ENCODE peak calls at places on chromosomes 4 and X, in eight cellular contexts. One of them, this sample, is unnamed.

GRCh38 chr4:82898322-82899243 is 2.0 kb upstream of the THAP9 start:
- DNase-seq in mesendoderm: peak; percentile 36
- DNase-seq in effector memory CD4-positive, alpha-beta T cell: no peak
- DNase-seq in HFF-Myc: no peak
- DNase-seq in AG10803: peak; percentile 94
- DNase-seq in IMR-90: peak; percentile 91
- DNase-seq in endodermal cell: no peak
- DNase-seq in upper lobe of right lung: no peak
- DNase-seq in this sample: peak; percentile 27

GRCh38 chr4:94595880-94596483 is 144.2 kb downstream of the PDLIM5 start:
- DNase-seq in mesendoderm: peak; percentile 57
- DNase-seq in effector memory CD4-positive, alpha-beta T cell: no peak
- DNase-seq in HFF-Myc: peak; percentile 38
- DNase-seq in AG10803: peak; percentile 70
- DNase-seq in IMR-90: peak; percentile 74
- DNase-seq in endodermal cell: no peak
- DNase-seq in upper lobe of right lung: no peak
- DNase-seq in this sample: no peak

GRCh38 chr4:2417196-2417764 is 1.2 kb downstream of the ZFYVE28 start:
- DNase-seq in mesendoderm: no peak
- DNase-seq in effector memory CD4-positive, alpha-beta T cell: no peak
- DNase-seq in HFF-Myc: no peak
- DNase-seq in AG10803: no peak
- DNase-seq in IMR-90: no peak
- DNase-seq in endodermal cell: peak; percentile 75
- DNase-seq in upper lobe of right lung: peak; percentile 68
- DNase-seq in this sample: no peak

GRCh38 chrX:101260435-101260834 is 30.7 kb downstream of the TAF7L start:
- DNase-seq in mesendoderm: peak; percentile 51
- DNase-seq in effector memory CD4-positive, alpha-beta T cell: no peak
- DNase-seq in HFF-Myc: no peak
- DNase-seq in AG10803: peak; percentile 0
- DNase-seq in IMR-90: no peak
- DNase-seq in endodermal cell: peak; percentile 49
- DNase-seq in upper lobe of right lung: no peak
- DNase-seq in this sample: no peak

GRCh38 chr4:163697121-163697520 is 202.6 kb downstream of the TMA16 start:
- DNase-seq in mesendoderm: no peak
- DNase-seq in effector memory CD4-positive, alpha-beta T cell: no peak
- DNase-seq in HFF-Myc: no peak
- DNase-seq in AG10803: no peak
- DNase-seq in IMR-90: peak; percentile 88
- DNase-seq in endodermal cell: no peak
- DNase-seq in upper lobe of right lung: no peak
- DNase-seq in this sample: no peak

GRCh38 chr4:107366016-107366415 is 329.9 kb upstream of the DKK2 start:
- DNase-seq in mesendoderm: no peak
- DNase-seq in effector memory CD4-positive, alpha-beta T cell: no peak
- DNase-seq in HFF-Myc: no peak
- DNase-seq in AG10803: peak; percentile 0
- DNase-seq in IMR-90: no peak
- DNase-seq in endodermal cell: no peak
- DNase-seq in upper lobe of right lung: no peak
- DNase-seq in this sample: no peak

GRCh38 chr4:113169368-113169767 is 119.9 kb downstream of the ANK2 start:
- DNase-seq in mesendoderm: peak; percentile 87
- DNase-seq in effector memory CD4-positive, alpha-beta T cell: no peak
- DNase-seq in HFF-Myc: no peak
- DNase-seq in AG10803: no peak
- DNase-seq in IMR-90: no peak
- DNase-seq in endodermal cell: peak; percentile 72
- DNase-seq in upper lobe of right lung: no peak
- DNase-seq in this sample: no peak

GRCh38 chrX:49249071-49249470 is 13.8 kb downstream of the CCDC22 start:
- DNase-seq in mesendoderm: no peak
- DNase-seq in effector memory CD4-positive, alpha-beta T cell: no peak
- DNase-seq in HFF-Myc: no peak
- DNase-seq in AG10803: no peak
- DNase-seq in IMR-90: no peak
- DNase-seq in endodermal cell: no peak
- DNase-seq in upper lobe of right lung: no peak
- DNase-seq in this sample: peak; percentile 65

GRCh38 chrX:54921427-54922021 is 900 bp downstream of the TRO start:
- DNase-seq in mesendoderm: peak; percentile 86
- DNase-seq in effector memory CD4-positive, alpha-beta T cell: no peak
- DNase-seq in HFF-Myc: peak; percentile 10
- DNase-seq in AG10803: peak; percentile 52
- DNase-seq in IMR-90: peak; percentile 72
- DNase-seq in endodermal cell: peak; percentile 91
- DNase-seq in upper lobe of right lung: peak; percentile 66
- DNase-seq in this sample: peak; percentile 28

DNA sequence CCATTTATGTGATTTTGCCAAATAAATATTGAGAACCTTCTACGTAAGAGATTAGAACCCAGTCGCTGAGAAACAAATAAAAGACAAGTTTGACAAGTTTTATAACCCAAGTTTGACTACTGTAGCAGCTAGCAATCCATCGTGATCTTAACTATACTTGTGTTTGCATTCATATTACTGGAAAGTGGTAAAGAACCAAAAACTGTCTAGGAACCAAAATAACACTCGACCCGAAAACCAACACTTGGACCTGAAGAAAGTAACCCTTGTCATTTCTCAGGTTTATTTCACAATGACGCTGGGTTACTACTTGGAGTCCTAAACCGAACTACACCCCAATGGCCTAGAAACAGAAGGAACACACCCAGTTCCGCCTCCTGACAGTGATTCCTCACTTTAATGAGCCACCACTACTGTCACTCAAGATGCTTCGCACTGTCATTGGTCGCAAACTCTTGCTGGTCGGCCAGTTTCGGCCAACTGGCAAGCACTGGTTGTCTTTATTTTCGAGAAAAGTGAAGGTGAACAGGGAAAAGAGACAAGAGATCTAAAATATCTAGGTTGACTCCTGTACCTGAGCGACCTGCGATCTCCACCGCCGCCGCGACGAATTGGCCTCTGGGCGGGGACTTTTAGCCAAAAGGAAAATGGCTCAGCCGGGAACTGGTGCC is 496 bp downstream of the FBXO8 start:
- DNase-seq in mesendoderm: peak; percentile 97
- DNase-seq in effector memory CD4-positive, alpha-beta T cell: peak; percentile 75
- DNase-seq in HFF-Myc: peak; percentile 81
- DNase-seq in AG10803: peak; percentile 93
- DNase-seq in IMR-90: peak; percentile 94
- DNase-seq in endodermal cell: peak; percentile 91
- DNase-seq in upper lobe of right lung: peak; percentile 84
- DNase-seq in this sample: peak; percentile 96
- H3K4me3 ChIP-seq in mesendoderm: peak overlapping the region; percentile 87
- H3K4me3 ChIP-seq in effector memory CD4-positive, alpha-beta T cell: peak overlapping the region; percentile 92
- H3K4me3 ChIP-seq in HFF-Myc: peak overlapping the region; percentile 60
- H3K4me3 ChIP-seq in AG10803: peak overlapping the region; percentile 82
- H3K4me3 ChIP-seq in IMR-90: peak overlapping the region; percentile 60
- H3K4me3 ChIP-seq in endodermal cell: peak overlapping the region; percentile 97
- H3K4me3 ChIP-seq in upper lobe of right lung: peak overlapping the region; percentile 88
- H3K4me3 ChIP-seq in this sample: peak overlapping the region; percentile 98

GRCh38 chrX:41100200-41100599 is 15.0 kb downstream of the USP9X start:
- DNase-seq in mesendoderm: no peak
- DNase-seq in effector memory CD4-positive, alpha-beta T cell: no peak
- DNase-seq in HFF-Myc: no peak
- DNase-seq in AG10803: no peak
- DNase-seq in IMR-90: no peak
- DNase-seq in endodermal cell: no peak
- DNase-seq in upper lobe of right lung: no peak
- DNase-seq in this sample: no peak

GRCh38 chrX:41108684-41109205 is 23.5 kb downstream of the USP9X start:
- DNase-seq in mesendoderm: peak; percentile 47
- DNase-seq in effector memory CD4-positive, alpha-beta T cell: no peak
- DNase-seq in HFF-Myc: no peak
- DNase-seq in AG10803: no peak
- DNase-seq in IMR-90: no peak
- DNase-seq in endodermal cell: peak; percentile 76
- DNase-seq in upper lobe of right lung: no peak
- DNase-seq in this sample: no peak

GRCh38 chrX:41100819-41101218 is 15.6 kb downstream of the USP9X start:
- DNase-seq in mesendoderm: no peak
- DNase-seq in effector memory CD4-positive, alpha-beta T cell: no peak
- DNase-seq in HFF-Myc: no peak
- DNase-seq in AG10803: no peak
- DNase-seq in IMR-90: no peak
- DNase-seq in endodermal cell: no peak
- DNase-seq in upper lobe of right lung: no peak
- DNase-seq in this sample: no peak

GRCh38 chrX:41108007-41108683 is 22.9 kb downstream of the USP9X start:
- DNase-seq in mesendoderm: peak; percentile 25
- DNase-seq in effector memory CD4-positive, alpha-beta T cell: no peak
- DNase-seq in HFF-Myc: no peak
- DNase-seq in AG10803: no peak
- DNase-seq in IMR-90: no peak
- DNase-seq in endodermal cell: no peak
- DNase-seq in upper lobe of right lung: no peak
- DNase-seq in this sample: no peak

DNA sequence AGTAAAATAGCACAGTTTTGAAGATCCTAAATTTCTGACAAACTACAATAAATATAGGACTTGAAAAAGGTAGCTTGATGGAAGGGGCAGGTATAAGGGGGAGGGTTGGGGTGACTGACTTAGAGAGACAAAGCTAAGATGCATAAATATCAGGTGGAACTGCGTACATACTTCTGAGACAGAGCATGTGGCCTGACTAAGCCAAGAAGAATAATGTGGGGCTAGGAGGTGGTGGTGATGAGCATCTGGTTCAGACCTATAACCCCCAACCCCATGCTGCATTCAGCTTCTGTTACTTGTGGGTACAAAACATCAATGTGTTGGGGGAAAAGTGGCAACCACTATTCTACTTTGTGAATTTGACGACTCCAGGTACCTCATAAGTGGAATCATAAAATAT is 19.8 kb downstream of the USP9X start:
- DNase-seq in mesendoderm: no peak
- DNase-seq in effector memory CD4-positive, alpha-beta T cell: no peak
- DNase-seq in HFF-Myc: no peak
- DNase-seq in AG10803: no peak
- DNase-seq in IMR-90: no peak
- DNase-seq in endodermal cell: no peak
- DNase-seq in upper lobe of right lung: no peak
- DNase-seq in this sample: no peak
- H3K4me3 ChIP-seq in mesendoderm: no peak overlapping the region
- H3K4me3 ChIP-seq in effector memory CD4-positive, alpha-beta T cell: no peak overlapping the region
- H3K4me3 ChIP-seq in HFF-Myc: no peak overlapping the region
- H3K4me3 ChIP-seq in AG10803: no peak overlapping the region
- H3K4me3 ChIP-seq in IMR-90: no peak overlapping the region
- H3K4me3 ChIP-seq in endodermal cell: no peak overlapping the region
- H3K4me3 ChIP-seq in upper lobe of right lung: no peak overlapping the region
- H3K4me3 ChIP-seq in this sample: no peak overlapping the region

GRCh38 chr4:6886886-6887285 is 22.7 kb upstream of the TBC1D14 start:
- DNase-seq in mesendoderm: no peak
- DNase-seq in effector memory CD4-positive, alpha-beta T cell: no peak
- DNase-seq in HFF-Myc: no peak
- DNase-seq in AG10803: no peak
- DNase-seq in IMR-90: no peak
- DNase-seq in endodermal cell: no peak
- DNase-seq in upper lobe of right lung: no peak
- DNase-seq in this sample: no peak

GRCh38 chr4:6888506-6889071 is 21.0 kb upstream of the TBC1D14 start:
- DNase-seq in mesendoderm: no peak
- DNase-seq in effector memory CD4-positive, alpha-beta T cell: no peak
- DNase-seq in HFF-Myc: no peak
- DNase-seq in AG10803: no peak
- DNase-seq in IMR-90: no peak
- DNase-seq in endodermal cell: no peak
- DNase-seq in upper lobe of right lung: no peak
- DNase-seq in this sample: no peak

GRCh38 chr4:6884341-6884870 is 25.2 kb upstream of the TBC1D14 start:
- DNase-seq in mesendoderm: peak; percentile 66
- DNase-seq in effector memory CD4-positive, alpha-beta T cell: no peak
- DNase-seq in HFF-Myc: no peak
- DNase-seq in AG10803: peak; percentile 43
- DNase-seq in IMR-90: peak; percentile 15
- DNase-seq in endodermal cell: peak; percentile 68
- DNase-seq in upper lobe of right lung: no peak
- DNase-seq in this sample: no peak

GRCh38 chr4:6887591-6888371 is 21.8 kb upstream of the TBC1D14 start:
- DNase-seq in mesendoderm: no peak
- DNase-seq in effector memory CD4-positive, alpha-beta T cell: no peak
- DNase-seq in HFF-Myc: no peak
- DNase-seq in AG10803: no peak
- DNase-seq in IMR-90: no peak
- DNase-seq in endodermal cell: no peak
- DNase-seq in upper lobe of right lung: peak; percentile 64
- DNase-seq in this sample: no peak

DNA sequence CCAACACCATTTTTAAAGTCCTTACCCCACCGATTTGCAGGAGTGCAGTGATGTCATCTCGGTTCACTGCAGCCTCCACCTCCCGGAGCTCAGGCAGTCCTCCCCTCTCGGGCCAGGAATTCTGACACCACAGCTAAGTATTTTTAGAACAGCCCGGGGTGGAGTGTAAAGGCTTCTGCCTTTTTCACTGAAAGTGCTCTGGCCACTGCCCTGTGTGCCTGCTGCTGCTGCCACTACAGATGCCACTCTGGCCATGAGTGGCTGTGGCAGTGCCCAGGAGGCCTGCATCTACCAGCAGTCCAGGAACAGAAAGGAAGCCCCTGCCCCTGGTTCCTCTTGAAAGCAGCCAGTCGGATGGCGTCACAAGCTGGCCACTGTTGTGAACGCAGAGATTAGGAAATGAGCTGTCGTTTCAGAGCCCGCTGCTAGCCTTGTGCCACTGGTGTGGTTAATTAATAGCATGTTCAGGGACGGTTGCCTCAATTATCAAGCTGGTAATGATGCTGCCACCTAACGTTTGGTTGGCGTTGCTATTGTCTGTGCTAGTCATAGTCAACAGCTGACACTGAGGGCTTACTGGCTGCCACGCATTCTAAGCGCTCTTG is 23.6 kb upstream of the TBC1D14 start:
- DNase-seq in mesendoderm: peak; percentile 52
- DNase-seq in effector memory CD4-positive, alpha-beta T cell: no peak
- DNase-seq in HFF-Myc: no peak
- DNase-seq in AG10803: peak; percentile 85
- DNase-seq in IMR-90: peak; percentile 66
- DNase-seq in endodermal cell: no peak
- DNase-seq in upper lobe of right lung: peak; percentile 78
- DNase-seq in this sample: peak; percentile 60
- H3K4me3 ChIP-seq in mesendoderm: no peak overlapping the region
- H3K4me3 ChIP-seq in effector memory CD4-positive, alpha-beta T cell: no peak overlapping the region
- H3K4me3 ChIP-seq in HFF-Myc: no peak overlapping the region
- H3K4me3 ChIP-seq in AG10803: peak overlapping the region; percentile 34
- H3K4me3 ChIP-seq in IMR-90: no peak overlapping the region
- H3K4me3 ChIP-seq in endodermal cell: no peak overlapping the region
- H3K4me3 ChIP-seq in upper lobe of right lung: no peak overlapping the region
- H3K4me3 ChIP-seq in this sample: no peak overlapping the region

GRCh38 chr4:142404191-142404611 is 441.9 kb downstream of the INPP4B start:
- DNase-seq in mesendoderm: no peak
- DNase-seq in effector memory CD4-positive, alpha-beta T cell: no peak
- DNase-seq in HFF-Myc: no peak
- DNase-seq in AG10803: peak; percentile 70
- DNase-seq in IMR-90: peak; percentile 72
- DNase-seq in endodermal cell: no peak
- DNase-seq in upper lobe of right lung: no peak
- DNase-seq in this sample: no peak
- H3K4me3 ChIP-seq in mesendoderm: no peak overlapping the region
- H3K4me3 ChIP-seq in effector memory CD4-positive, alpha-beta T cell: peak overlapping the region; percentile 59
- H3K4me3 ChIP-seq in HFF-Myc: peak overlapping the region; percentile 54
- H3K4me3 ChIP-seq in AG10803: peak overlapping the region; percentile 59
- H3K4me3 ChIP-seq in IMR-90: peak overlapping the region; percentile 58
- H3K4me3 ChIP-seq in endodermal cell: no peak overlapping the region
- H3K4me3 ChIP-seq in upper lobe of right lung: peak overlapping the region; percentile 50
- H3K4me3 ChIP-seq in this sample: peak overlapping the region; percentile 93

GRCh38 chrX:46587753-46588171 is 14.2 kb downstream of the CHST7 start:
- DNase-seq in mesendoderm: peak; percentile 14
- DNase-seq in effector memory CD4-positive, alpha-beta T cell: no peak
- DNase-seq in HFF-Myc: no peak
- DNase-seq in AG10803: peak; percentile 13
- DNase-seq in IMR-90: no peak
- DNase-seq in endodermal cell: peak; percentile 57
- DNase-seq in upper lobe of right lung: no peak
- DNase-seq in this sample: no peak
- H3K4me3 ChIP-seq in mesendoderm: no peak overlapping the region
- H3K4me3 ChIP-seq in effector memory CD4-positive, alpha-beta T cell: peak overlapping the region; percentile 25
- H3K4me3 ChIP-seq in HFF-Myc: no peak overlapping the region
- H3K4me3 ChIP-seq in AG10803: no peak overlapping the region
- H3K4me3 ChIP-seq in IMR-90: no peak overlapping the region
- H3K4me3 ChIP-seq in endodermal cell: no peak overlapping the region
- H3K4me3 ChIP-seq in upper lobe of right lung: no peak overlapping the region
- H3K4me3 ChIP-seq in this sample: peak overlapping the region; percentile 75